ENCODE peak calls at places on chromosomes 4 and X, in seven cellular contexts. One of them, this sample, is unnamed.

GRCh38 chr4:117831060-117831683 is 203.1 kb upstream of the NDST3 start:
- DNase-seq in HepG2: no peak
- DNase-seq in H1: no peak
- DNase-seq in SK-N-SH: no peak
- DNase-seq in HCT116: no peak
- DNase-seq in GM12878: no peak
- DNase-seq in T47D: no peak
- DNase-seq in this sample: no peak

GRCh38 chr4:22170353-22170752 is 221.8 kb upstream of the KCNIP4 start:
- DNase-seq in GM12878: no peak
- DNase-seq in H1: no peak
- DNase-seq in HCT116: no peak
- DNase-seq in HepG2: no peak
- DNase-seq in T47D: no peak
- DNase-seq in SK-N-SH: no peak
- DNase-seq in this sample: no peak

GRCh38 chrX:69015564-69016218 is 149.6 kb downstream of the PJA1 start:
- DNase-seq in T47D: no peak
- DNase-seq in SK-N-SH: no peak
- DNase-seq in GM12878: no peak
- DNase-seq in HCT116: no peak
- DNase-seq in H1: peak
- DNase-seq in HepG2: no peak
- DNase-seq in this sample: no peak

GRCh38 chr4:176209535-176209934 is 14.2 kb upstream of the SPATA4 start:
- DNase-seq in H1: no peak
- DNase-seq in T47D: no peak
- DNase-seq in HCT116: no peak
- DNase-seq in SK-N-SH: no peak
- DNase-seq in HepG2: no peak
- DNase-seq in GM12878: no peak
- DNase-seq in this sample: no peak

GRCh38 chrX:68196939-68197791 is 236.1 kb downstream of the OPHN1 start:
- DNase-seq in SK-N-SH: peak
- DNase-seq in GM12878: no peak
- DNase-seq in HCT116: peak
- DNase-seq in HepG2: peak
- DNase-seq in T47D: peak
- DNase-seq in H1: peak
- DNase-seq in this sample: peak

GRCh38 chr4:7538518-7538917 is 103.8 kb upstream of the PSAPL1 start:
- DNase-seq in T47D: no peak
- DNase-seq in HCT116: no peak
- DNase-seq in GM12878: no peak
- DNase-seq in HepG2: no peak
- DNase-seq in SK-N-SH: no peak
- DNase-seq in H1: no peak
- DNase-seq in this sample: no peak

GRCh38 chrX:49042581-49043219 is 457 bp downstream of the TFE3 start:
- DNase-seq in T47D: no peak
- DNase-seq in HepG2: no peak
- DNase-seq in HCT116: no peak
- DNase-seq in GM12878: no peak
- DNase-seq in H1: no peak
- DNase-seq in SK-N-SH: no peak
- DNase-seq in this sample: no peak

GRCh38 chr4:21469438-21470032 is 479.0 kb downstream of the KCNIP4 start:
- DNase-seq in GM12878: no peak
- DNase-seq in SK-N-SH: peak
- DNase-seq in HCT116: no peak
- DNase-seq in T47D: peak
- DNase-seq in HepG2: peak
- DNase-seq in H1: no peak
- DNase-seq in this sample: no peak

GRCh38 chrX:150291014-150291413 is 72.1 kb upstream of the MAMLD1 start:
- DNase-seq in HCT116: no peak
- DNase-seq in SK-N-SH: no peak
- DNase-seq in H1: no peak
- DNase-seq in HepG2: no peak
- DNase-seq in GM12878: no peak
- DNase-seq in T47D: peak
- DNase-seq in this sample: no peak

GRCh38 chr4:127140306-127140705 is 492.5 kb upstream of the INTU start:
- DNase-seq in SK-N-SH: no peak
- DNase-seq in H1: no peak
- DNase-seq in GM12878: no peak
- DNase-seq in HCT116: no peak
- DNase-seq in T47D: no peak
- DNase-seq in HepG2: no peak
- DNase-seq in this sample: no peak

GRCh38 chr4:4994312-4995097 is 24.8 kb downstream of the CYTL1 start:
- DNase-seq in SK-N-SH: no peak
- DNase-seq in HCT116: no peak
- DNase-seq in T47D: no peak
- DNase-seq in H1: no peak
- DNase-seq in GM12878: no peak
- DNase-seq in HepG2: no peak
- DNase-seq in this sample: no peak

GRCh38 chr4:82500830-82501229 is 61.0 kb downstream of the TMEM150C start:
- DNase-seq in GM12878: no peak
- DNase-seq in H1: no peak
- DNase-seq in T47D: no peak
- DNase-seq in HCT116: no peak
- DNase-seq in HepG2: no peak
- DNase-seq in SK-N-SH: no peak
- DNase-seq in this sample: no peak

GRCh38 chrX:47743504-47743903 is 84.5 kb upstream of the UXT start:
- DNase-seq in GM12878: no peak
- DNase-seq in SK-N-SH: no peak
- DNase-seq in HCT116: no peak
- DNase-seq in HepG2: no peak
- DNase-seq in T47D: no peak
- DNase-seq in H1: no peak
- DNase-seq in this sample: no peak

GRCh38 chr4:115154826-115155225 is 41.4 kb upstream of the NDST4 start:
- DNase-seq in GM12878: no peak
- DNase-seq in HCT116: no peak
- DNase-seq in HepG2: no peak
- DNase-seq in H1: no peak
- DNase-seq in T47D: peak
- DNase-seq in SK-N-SH: no peak
- DNase-seq in this sample: no peak

DNA sequence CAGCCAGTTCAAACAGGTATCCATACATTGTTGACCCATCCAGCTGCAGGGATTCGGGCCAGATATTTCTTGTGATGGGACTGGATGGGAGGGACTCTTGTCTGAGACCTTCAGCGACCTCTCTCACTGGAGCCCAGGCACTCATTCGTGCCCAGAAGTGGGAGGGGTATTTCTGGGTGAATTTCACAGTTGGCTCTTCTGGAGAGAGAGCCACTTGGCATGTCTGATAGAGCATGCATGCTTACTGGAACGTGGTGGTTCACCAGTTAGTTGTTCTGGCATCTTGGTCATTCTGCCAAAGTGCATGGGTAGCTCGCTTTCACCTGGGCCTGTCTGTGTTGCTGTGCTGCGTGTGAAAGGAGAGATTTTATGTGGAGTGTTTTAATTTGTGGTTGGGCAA is 65.8 kb downstream of the NBDY start:
- DNase-seq in H1: peak
- DNase-seq in HepG2: no peak
- DNase-seq in SK-N-SH: peak
- DNase-seq in T47D: no peak
- DNase-seq in GM12878: no peak
- DNase-seq in HCT116: no peak
- DNase-seq in this sample: no peak
- TF ChIP-seq JUND in H1: no peak
- TF ChIP-seq JUND in HepG2: no peak
- TF ChIP-seq JUND in SK-N-SH: no peak
- TF ChIP-seq JUND in T47D: no peak
- TF ChIP-seq JUND in GM12878: no peak
- TF ChIP-seq JUND in HCT116: no peak
- TF ChIP-seq JUND in this sample: no peak

DNA sequence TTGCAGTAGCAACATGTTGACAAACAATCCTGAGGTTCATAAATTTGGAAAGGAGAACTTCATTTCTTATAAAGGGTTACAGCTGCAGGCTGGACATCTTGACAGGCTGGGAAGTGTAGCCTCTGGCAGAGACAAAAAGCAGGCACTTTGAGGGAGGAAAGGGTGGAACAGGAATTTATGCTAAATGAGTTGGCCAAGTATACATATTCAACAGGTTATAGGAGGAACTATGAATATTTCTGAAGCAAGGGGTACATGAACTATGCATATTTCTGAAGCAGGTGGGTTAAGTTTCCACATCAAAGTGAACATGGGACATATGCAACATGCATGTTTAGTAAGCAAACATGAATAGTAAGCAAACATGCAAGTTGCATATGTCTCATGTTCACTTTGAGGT is 1.6 kb upstream of the ANTXR2 start:
- DNase-seq in T47D: no peak
- DNase-seq in GM12878: no peak
- DNase-seq in SK-N-SH: no peak
- DNase-seq in H1: no peak
- DNase-seq in HCT116: no peak
- DNase-seq in HepG2: no peak
- DNase-seq in this sample: no peak
- TF ChIP-seq JUND in T47D: no peak
- TF ChIP-seq JUND in GM12878: no peak
- TF ChIP-seq JUND in SK-N-SH: no peak
- TF ChIP-seq JUND in H1: no peak
- TF ChIP-seq JUND in HCT116: no peak
- TF ChIP-seq JUND in HepG2: no peak
- TF ChIP-seq JUND in this sample: no peak

DNA sequence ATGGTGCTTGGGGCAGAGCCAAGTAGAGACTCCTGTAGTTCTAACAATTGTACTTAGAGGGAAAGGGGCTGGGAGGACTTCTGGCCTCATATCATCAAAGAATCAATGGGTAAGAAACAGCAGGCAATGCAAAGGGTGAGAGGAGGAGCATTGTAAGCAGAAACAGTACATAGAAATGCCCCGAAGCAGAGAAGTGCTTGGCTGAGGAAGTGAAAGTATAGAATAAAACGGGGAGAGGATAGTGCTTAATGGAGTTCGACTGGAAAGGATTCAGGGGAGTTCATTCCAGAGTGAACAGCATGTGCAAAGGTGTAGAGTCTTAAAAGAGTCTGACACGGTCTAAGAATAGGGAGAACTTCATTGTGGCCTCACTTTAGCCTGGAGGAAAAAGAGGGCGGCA is 103.0 kb downstream of the SYNPO2 start:
- DNase-seq in HepG2: no peak
- DNase-seq in SK-N-SH: no peak
- DNase-seq in T47D: no peak
- DNase-seq in HCT116: no peak
- DNase-seq in H1: no peak
- DNase-seq in GM12878: no peak
- DNase-seq in this sample: no peak
- TF ChIP-seq JUND in HepG2: no peak
- TF ChIP-seq JUND in SK-N-SH: no peak
- TF ChIP-seq JUND in T47D: no peak
- TF ChIP-seq JUND in HCT116: no peak
- TF ChIP-seq JUND in H1: no peak
- TF ChIP-seq JUND in GM12878: no peak
- TF ChIP-seq JUND in this sample: no peak

DNA sequence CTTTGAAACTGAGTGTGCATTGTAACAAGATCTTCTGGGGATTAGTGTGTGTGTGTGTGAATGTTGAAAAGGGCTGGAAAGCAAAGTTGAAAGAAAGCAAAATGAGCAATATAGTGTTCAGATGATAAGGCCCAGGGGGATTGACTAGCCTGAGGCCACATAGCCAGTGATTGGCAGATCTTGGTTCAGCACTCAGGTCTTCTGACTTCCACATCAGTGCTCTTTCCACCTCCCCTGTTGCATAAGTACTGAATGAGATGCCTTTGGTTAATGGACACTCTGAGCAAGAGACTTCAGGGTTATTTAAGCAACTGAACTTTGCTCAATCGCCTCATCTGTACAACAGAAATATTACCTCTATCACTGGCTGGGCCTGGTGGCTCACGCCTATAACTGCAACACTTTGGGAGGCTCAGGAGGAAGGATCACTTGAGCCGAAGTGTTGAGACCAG is 120.4 kb downstream of the TMEM164 start:
- DNase-seq in H1: no peak
- DNase-seq in HepG2: peak
- DNase-seq in SK-N-SH: no peak
- DNase-seq in GM12878: no peak
- DNase-seq in HCT116: no peak
- DNase-seq in T47D: no peak
- DNase-seq in this sample: no peak
- TF ChIP-seq JUND in H1: no peak
- TF ChIP-seq JUND in HepG2: no peak
- TF ChIP-seq JUND in SK-N-SH: no peak
- TF ChIP-seq JUND in GM12878: no peak
- TF ChIP-seq JUND in HCT116: no peak
- TF ChIP-seq JUND in T47D: no peak
- TF ChIP-seq JUND in this sample: no peak

GRCh38 chr4:153931804-153932203 is 142.9 kb upstream of the SFRP2 start:
- DNase-seq in HepG2: no peak
- DNase-seq in T47D: no peak
- DNase-seq in GM12878: no peak
- DNase-seq in SK-N-SH: no peak
- DNase-seq in HCT116: no peak
- DNase-seq in H1: no peak
- DNase-seq in this sample: no peak
- TF ChIP-seq JUND in HepG2: no peak
- TF ChIP-seq JUND in T47D: no peak
- TF ChIP-seq JUND in GM12878: no peak
- TF ChIP-seq JUND in SK-N-SH: no peak
- TF ChIP-seq JUND in HCT116: no peak
- TF ChIP-seq JUND in H1: no peak
- TF ChIP-seq JUND in this sample: no peak

GRCh38 chrX:115630204-115630603 is 69.2 kb downstream of the PLS3 start:
- DNase-seq in SK-N-SH: no peak
- DNase-seq in T47D: no peak
- DNase-seq in GM12878: no peak
- DNase-seq in HepG2: no peak
- DNase-seq in H1: no peak
- DNase-seq in HCT116: no peak
- DNase-seq in this sample: no peak
- TF ChIP-seq JUND in SK-N-SH: no peak
- TF ChIP-seq JUND in T47D: no peak
- TF ChIP-seq JUND in GM12878: no peak
- TF ChIP-seq JUND in HepG2: no peak
- TF ChIP-seq JUND in H1: no peak
- TF ChIP-seq JUND in HCT116: no peak
- TF ChIP-seq JUND in this sample: no peak

DNA sequence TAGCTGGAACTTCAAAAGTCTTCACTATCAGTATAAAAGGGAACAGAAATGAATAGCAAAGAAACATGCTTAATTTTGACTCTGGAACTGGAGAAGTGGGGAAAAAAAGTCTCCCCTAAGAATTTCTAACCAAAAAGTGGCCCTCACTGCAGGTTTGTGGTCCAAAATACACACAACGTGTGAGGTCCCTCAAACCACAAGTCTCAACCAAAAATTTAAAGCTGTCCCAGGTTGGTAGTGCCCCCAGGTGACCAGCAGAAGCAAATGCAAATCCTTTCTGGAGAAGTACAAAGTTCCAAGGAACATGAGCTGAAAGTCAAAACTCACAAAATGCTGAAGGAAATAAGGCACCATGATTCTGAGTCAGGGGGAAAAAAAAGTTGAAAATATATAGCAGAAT is 23.6 kb upstream of the VAMP7 start:
- DNase-seq in HCT116: no peak
- DNase-seq in GM12878: no peak
- DNase-seq in SK-N-SH: peak
- DNase-seq in T47D: peak
- DNase-seq in H1: no peak
- DNase-seq in HepG2: no peak
- DNase-seq in this sample: peak
- TF ChIP-seq JUND in HCT116: no peak
- TF ChIP-seq JUND in GM12878: no peak
- TF ChIP-seq JUND in SK-N-SH: no peak
- TF ChIP-seq JUND in T47D: no peak
- TF ChIP-seq JUND in H1: no peak
- TF ChIP-seq JUND in HepG2: no peak
- TF ChIP-seq JUND in this sample: no peak